ENCODE peak calls at places on chromosomes 6 and 20, in nine cellular contexts. X is cardiac muscle cell; L is CD4-positive, alpha-beta T cell; G is activated CD8-positive, alpha-beta memory T cell treated with anti-CD3 and anti-CD28 coated beads, Interleukin-2, amount 50 U/mL, for 4 hours; I is HL-60; K is astrocyte of the spinal cord; W is activated T-helper 1 cell treated with anti-CD3 and anti-CD28 coated beads, Interleukin-12 subunit alpha, Interleukin-12 subunit beta, Interleukin-2, Interleukin-4 antibody, amounts not matched to agents 30 ng/mL and 10 ng/mL and 1 ng/mL, durations not matched to agents 14 hours and 24 hours and 36 hours; A is CD8-positive, alpha-beta memory T cell; S is C1 segment of cervical spinal cord. R is an unnamed sample.

GRCh38 chr20:24781061-24781980 is 167.7 kb upstream of the CST7 start:
- DNase-seq in W (no peak), S (peak), A (no peak), L (no peak), X (peak), I (no peak), K (peak), G (no peak), R (peak)

GRCh38 chr6:70394518-70395300 is 18.6 kb upstream of the FAM135A start:
- DNase-seq in A (no peak), L (no peak), I (no peak), X (no peak), G (no peak), W (no peak), S (no peak), K (no peak), R (no peak)

GRCh38 chr6:165676435-165677068 is 13.5 kb upstream of the PDE10A start:
- DNase-seq in X (no peak), A (no peak), G (no peak), I (no peak), K (peak), L (no peak), W (no peak), S (no peak), R (peak)

GRCh38 chr20:35886537-35886936 is 67.8 kb downstream of the SCAND1 start:
- DNase-seq in S (no peak), X (peak), L (no peak), I (no peak), A (no peak), K (no peak), G (no peak), W (no peak), R (no peak)

GRCh38 chr6:169738204-169738971 is 13.0 kb downstream of the DYNLT2 start:
- DNase-seq in W (no peak), G (no peak), A (no peak), L (no peak), S (no peak), X (peak), I (no peak), K (no peak), R (peak)

GRCh38 chr6:79513111-79513510 is 24.1 kb downstream of the LCA5 start:
- DNase-seq in A (no peak), G (no peak), S (no peak), I (no peak), W (no peak), X (no peak), K (no peak), L (no peak), R (no peak)

GRCh38 chr6:11263185-11263817 is 30.8 kb upstream of the NEDD9 start:
- DNase-seq in W (no peak), G (no peak), A (no peak), X (peak), K (peak), I (no peak), S (no peak), L (no peak), R (peak)

GRCh38 chr6:31666337-31666960 is 569 bp downstream of the CSNK2B start:
- DNase-seq in W (no peak), I (no peak), K (no peak), X (no peak), G (no peak), L (no peak), A (no peak), S (no peak), R (no peak)

GRCh38 chr20:59455392-59456341 is 148.7 kb upstream of the PHACTR3 start:
- DNase-seq in W (no peak), I (no peak), G (no peak), L (no peak), X (peak), K (no peak), S (no peak), A (no peak), R (no peak)